ENCODE peak calls at places on chromosome 14, in four cellular contexts. F is pancreas, O is Peyer's patch, G is tibial artery. K is an unnamed sample. For H3K4me1, the result is how much of the 10 kb centered on the place peaks cover.

GRCh38 chr14:89401783-89402182 is 15.2 kb downstream of the FOXN3 start:
- DNase-seq in F (no peak), O (no peak), G (no peak), K (no peak)

GRCh38 chr14:105853089-105853906 is 326.9 kb downstream of the TMEM121 start:
- DNase-seq in F (peak), O (peak), G (peak), K (peak)

GRCh38 chr14:36315159-36315853 is 5.1 kb downstream of the MBIP start:
- DNase-seq in F (no peak), O (no peak), G (no peak), K (no peak)

GRCh38 chr14:101727611-101728010 is 33.9 kb upstream of the PPP2R5C start:
- DNase-seq in F (no peak), O (no peak), G (no peak), K (no peak)

GRCh38 chr14:105146181-105146975 is 22.2 kb downstream of the JAG2 start:
- DNase-seq in F (peak), O (no peak), G (peak), K (no peak)

GRCh38 chr14:101040538-101041442 is 137.3 kb upstream of the RTL1 start:
- DNase-seq in F (no peak), O (no peak), G (no peak), K (no peak)

GRCh38 chr14:63897706-63898105 is 44.9 kb downstream of the SYNE2 start:
- DNase-seq in F (no peak), O (no peak), G (no peak), K (no peak)

GRCh38 chr14:80456200-80456599 is 244.9 kb upstream of the DIO2 start:
- DNase-seq in F (no peak), O (no peak), G (no peak), K (no peak)

GRCh38 chr14:105576525-105577088 is 50.2 kb downstream of the TMEM121 start:
- DNase-seq in F (no peak), O (no peak), G (no peak), K (no peak)

GRCh38 chr14:72708708-72709475 is 185.0 kb downstream of the DPF3 start:
- DNase-seq in F (no peak), O (no peak), G (no peak), K (no peak)

GRCh38 chr14:100065161-100065871 is at the start of gene EVL:
- DNase-seq in F (no peak), O (peak), G (no peak), K (peak)

GRCh38 chr14:37037636-37038387 is 134.6 kb downstream of the SLC25A21 start:
- DNase-seq in F (no peak), O (no peak), G (no peak), K (no peak)

GRCh38 chr14:88831285-88831684 is 6.8 kb downstream of the TTC8 start:
- DNase-seq in F (no peak), O (no peak), G (peak), K (no peak)

GRCh38 chr14:77024171-77024627 is 4.3 kb downstream of the IRF2BPL start:
- DNase-seq in F (no peak), O (peak), G (no peak), K (peak)

GRCh38 chr14:100203962-100204834 is 34.7 kb upstream of the YY1 start:
- DNase-seq in F (no peak), O (no peak), G (no peak), K (no peak)

GRCh38 chr14:67335781-67336180 is 23.8 kb downstream of the ATP6V1D start:
- DNase-seq in F (no peak), O (no peak), G (no peak), K (no peak)

GRCh38 chr14:104601786-104602185 is 2.8 kb downstream of the TMEM179 start:
- DNase-seq in F (peak), O (no peak), G (peak), K (no peak)

GRCh38 chr14:61478971-61479473 is 157.6 kb downstream of the PRKCH start:
- DNase-seq in F (no peak), O (peak), G (no peak), K (peak)

GRCh38 chr14:68959035-68959434 is 20.1 kb downstream of the ACTN1 start:
- DNase-seq in F (no peak), O (no peak), G (no peak), K (no peak)

GRCh38 chr14:57987596-57988300 is 121.9 kb upstream of the SLC35F4 start:
- DNase-seq in F (no peak), O (no peak), G (no peak), K (no peak)

GRCh38 chr14:100019156-100019882 is 45.9 kb upstream of the EVL start:
- DNase-seq in F (no peak), O (no peak), G (no peak), K (no peak)

GRCh38 chr14:30020271-30020670 is 92.6 kb upstream of the PRKD1 start:
- DNase-seq in F (no peak), O (no peak), G (no peak), K (no peak)

GRCh38 chr14:100080206-100080605 is 15.0 kb downstream of the EVL start:
- DNase-seq in F (no peak), O (no peak), G (no peak), K (no peak)

GRCh38 chr14:85308531-85309300 is 221.2 kb upstream of the FLRT2 start:
- DNase-seq in F (no peak), O (no peak), G (no peak), K (no peak)

GRCh38 chr14:68397827-68398226 is 395.0 kb downstream of the ZFP36L1 start:
- DNase-seq in F (no peak), O (no peak), G (no peak), K (no peak)

GRCh38 chr14:20818861-20819260 is 16.2 kb upstream of the RNASE1 start:
- DNase-seq in F (no peak), O (no peak), G (no peak), K (no peak)

GRCh38 chr14:96197163-96197852 is 7.3 kb upstream of the BDKRB2 start:
- DNase-seq in F (peak), O (no peak), G (no peak), K (no peak)

GRCh38 chr14:96192975-96193805 is 11.4 kb upstream of the BDKRB2 start:
- DNase-seq in F (peak), O (no peak), G (no peak), K (no peak)

GRCh38 chr14:96195441-96196081 is 9.1 kb upstream of the BDKRB2 start:
- DNase-seq in F (no peak), O (no peak), G (no peak), K (no peak)

GRCh38 chr14:96194262-96194656 is 10.4 kb upstream of the BDKRB2 start:
- DNase-seq in F (peak), O (no peak), G (no peak), K (no peak)

GRCh38 chr14:96194657-96195431 is 9.8 kb upstream of the BDKRB2 start:
- DNase-seq in F (peak), O (no peak), G (no peak), K (no peak)
- H3K27ac ChIP-seq in F (peak), O (no peak), G (no peak), K (no peak)

DNA sequence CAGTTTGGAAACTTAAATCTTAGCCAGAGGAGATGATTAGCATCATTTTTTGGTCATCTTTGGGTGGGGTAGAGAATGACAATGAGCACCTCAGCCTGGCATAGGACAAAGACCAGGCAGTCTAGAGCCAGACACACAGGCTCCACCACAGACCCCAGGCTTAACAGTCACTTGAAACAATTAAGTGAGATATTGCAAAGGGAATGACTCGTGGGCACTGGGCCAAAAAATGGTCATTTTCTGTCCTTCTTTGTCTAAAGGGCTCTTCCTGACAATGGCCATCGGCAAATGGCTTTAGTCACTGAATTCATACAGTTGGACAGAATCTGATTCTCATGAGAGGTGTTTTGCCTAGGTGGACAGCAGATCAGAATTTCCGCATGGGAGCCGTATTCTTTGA is 78.0 kb upstream of the DICER1 start:
- DNase-seq in F (no peak), O (no peak), G (no peak), K (no peak)
- H3K4me1 ChIP-seq in F (under half), O (under half), G (under half), K (under half)

GRCh38 chr14:75430106-75430505 is 2.3 kb downstream of the JDP2 start:
- DNase-seq in F (no peak), O (no peak), G (peak), K (no peak)
- H3K4me3 ChIP-seq in F (no peak), O (peak), G (peak), K (no peak)

GRCh38 chr14:24196071-24197061 is 1.1 kb upstream of the TM9SF1 start:
- DNase-seq in F (no peak), O (no peak), G (no peak), K (no peak)

GRCh38 chr14:24195186-24196070 is at the start of gene TM9SF1:
- DNase-seq in F (peak), O (peak), G (peak), K (peak)

GRCh38 chr14:24192933-24193332 is 2.3 kb downstream of the TM9SF1 start:
- DNase-seq in F (no peak), O (no peak), G (no peak), K (no peak)

GRCh38 chr14:24194873-24195185 is 412 bp downstream of the TM9SF1 start:
- DNase-seq in F (no peak), O (no peak), G (no peak), K (no peak)

GRCh38 chr14:24194186-24194872 is 912 bp downstream of the TM9SF1 start:
- DNase-seq in F (no peak), O (no peak), G (no peak), K (no peak)
- H3K27ac ChIP-seq in F (peak), O (peak), G (peak), K (peak)

GRCh38 chr14:71665157-71665556 is 267.1 kb upstream of the RGS6 start:
- DNase-seq in F (no peak), O (no peak), G (no peak), K (no peak)
- H3K4me1 ChIP-seq in F (under half), O (under half), G (under half), K (under half)

GRCh38 chr14:65069874-65070709 is 32.2 kb downstream of the MAX start:
- DNase-seq in F (peak), O (no peak), G (no peak), K (no peak)
- H3K4me3 ChIP-seq in F (no peak), O (peak), G (no peak), K (no peak)